ENCODE peak calls at places on chromosomes 1 and 21, in eight cellular contexts. U is iris pigment epithelial cell; C is amniotic stem cell; P is uterus; L is activated naive CD8-positive, alpha-beta T cell treated with anti-CD3 and anti-CD28 coated beads for 36 hours; W is RWPE1; R is activated T-cell treated with anti-CD3 and anti-CD28 coated beads, Interleukin-2, amount 50 U/mL, for 72 hours; Q is ureter. K is an unnamed sample.

GRCh38 chr1:43853161-43853921 is 80.3 kb upstream of the ARTN start:
- DNase-seq in U (peak), C (no peak), P (peak), L (no peak), W (no peak), R (no peak), Q (no peak), K (peak)

GRCh38 chr1:109466440-109467300 is at the start of gene SYPL2:
- DNase-seq in U (peak), C (no peak), P (peak), L (peak), W (no peak), R (peak), Q (no peak), K (peak)

GRCh38 chr1:234551032-234551378 is 59.0 kb downstream of the IRF2BP2 start:
- DNase-seq in U (no peak), C (no peak), P (peak), L (no peak), W (no peak), R (no peak), Q (no peak), K (no peak)

GRCh38 chr1:201015551-201016091 is 7.9 kb downstream of the KIF21B start:
- DNase-seq in U (peak), C (no peak), P (no peak), L (no peak), W (no peak), R (no peak), Q (no peak), K (no peak)

GRCh38 chr1:94591791-94592565 is 50.4 kb upstream of the F3 start:
- DNase-seq in U (no peak), C (no peak), P (no peak), L (no peak), W (no peak), R (no peak), Q (no peak), K (no peak)

GRCh38 chr21:15751037-15751436 is 21.3 kb downstream of the USP25 start:
- DNase-seq in U (no peak), C (no peak), P (no peak), L (no peak), W (no peak), R (no peak), Q (no peak), K (no peak)

GRCh38 chr1:185720633-185721272 is 13.4 kb upstream of the HMCN1 start:
- DNase-seq in U (peak), C (no peak), P (no peak), L (no peak), W (no peak), R (no peak), Q (no peak), K (no peak)

GRCh38 chr1:92958203-92958970 is 2.9 kb downstream of the DIPK1A start:
- DNase-seq in U (no peak), C (no peak), P (no peak), L (no peak), W (no peak), R (no peak), Q (no peak), K (no peak)

GRCh38 chr1:193069748-193070394 is 10.5 kb downstream of the RO60 start:
- DNase-seq in U (no peak), C (no peak), P (no peak), L (no peak), W (peak), R (no peak), Q (no peak), K (no peak)

GRCh38 chr1:87989346-87989745 is 660.7 kb downstream of the LMO4 start:
- DNase-seq in U (no peak), C (no peak), P (no peak), L (no peak), W (no peak), R (no peak), Q (no peak), K (no peak)

GRCh38 chr1:67460648-67461500 is 30.7 kb upstream of the SERBP1 start:
- DNase-seq in U (no peak), C (no peak), P (no peak), L (no peak), W (no peak), R (no peak), Q (no peak), K (no peak)

GRCh38 chr1:7387053-7387861 is 383.8 kb upstream of the VAMP3 start:
- DNase-seq in U (no peak), C (no peak), P (peak), L (no peak), W (peak), R (no peak), Q (peak), K (no peak)

GRCh38 chr1:191714810-191715209 is 443.5 kb upstream of the RGS18 start:
- DNase-seq in U (no peak), C (no peak), P (no peak), L (no peak), W (no peak), R (no peak), Q (no peak), K (no peak)

GRCh38 chr21:40783404-40783803 is 63.6 kb downstream of the DSCAM start:
- DNase-seq in U (no peak), C (no peak), P (no peak), L (no peak), W (no peak), R (no peak), Q (no peak), K (no peak)

GRCh38 chr1:92478393-92478792 is 8.3 kb downstream of the GFI1 start:
- DNase-seq in U (peak), C (no peak), P (no peak), L (no peak), W (no peak), R (peak), Q (no peak), K (no peak)

GRCh38 chr21:25887646-25888321 is 153.0 kb downstream of the GABPA start:
- DNase-seq in U (no peak), C (no peak), P (no peak), L (no peak), W (no peak), R (no peak), Q (no peak), K (no peak)

GRCh38 chr1:94805912-94806311 is 14.2 kb upstream of the SLC44A3 start:
- DNase-seq in U (peak), C (peak), P (peak), L (peak), W (peak), R (peak), Q (no peak), K (peak)

GRCh38 chr21:45200596-45201296 is 86.9 kb downstream of the POFUT2 start:
- DNase-seq in U (no peak), C (no peak), P (no peak), L (no peak), W (no peak), R (no peak), Q (no peak), K (no peak)

GRCh38 chr1:84598846-84599741 is 24.9 kb upstream of the CTBS start:
- DNase-seq in U (peak), C (peak), P (no peak), L (no peak), W (peak), R (no peak), Q (no peak), K (no peak)

GRCh38 chr1:5427026-5427613 is 565.1 kb downstream of the NPHP4 start:
- DNase-seq in U (no peak), C (no peak), P (no peak), L (no peak), W (no peak), R (no peak), Q (no peak), K (no peak)

GRCh38 chr1:211830055-211830329 is 571 bp downstream of the LPGAT1 start:
- DNase-seq in U (no peak), C (no peak), P (no peak), L (peak), W (peak), R (peak), Q (no peak), K (peak)

GRCh38 chr1:99643021-99643779 is 2.7 kb upstream of the PALMD start:
- DNase-seq in U (no peak), C (no peak), P (no peak), L (no peak), W (no peak), R (no peak), Q (no peak), K (no peak)

GRCh38 chr1:244163861-244164562 is 112.9 kb downstream of the ZBTB18 start:
- DNase-seq in U (peak), C (peak), P (peak), L (no peak), W (peak), R (no peak), Q (no peak), K (no peak)

GRCh38 chr1:21939650-21940374 is 2.7 kb upstream of the HSPG2 start:
- DNase-seq in U (peak), C (peak), P (peak), L (no peak), W (peak), R (no peak), Q (peak), K (no peak)

GRCh38 chr1:51752073-51752948 is 126.2 kb downstream of the NRDC start:
- DNase-seq in U (no peak), C (no peak), P (no peak), L (no peak), W (no peak), R (no peak), Q (no peak), K (no peak)

GRCh38 chr1:150150511-150151021 is 850 bp downstream of the PLEKHO1 start:
- DNase-seq in U (no peak), C (no peak), P (peak), L (peak), W (no peak), R (peak), Q (peak), K (peak)

K was measured in stimulated activated naive CD8-positive, alpha-beta T cell treated with anti-CD3 and anti-CD28 coated beads, Interleukin-15, Interleukin-2, amounts not matched to agents 100 U/mL and 50 U/mL, for 24 hours.